ENCODE peak calls at places on chromosomes 13 and 19, in ten cellular contexts. F is heart left ventricle, D is esophagus squamous epithelium, U is breast epithelium, V is GM12892, R is tibial nerve, N is IMR-90, E is body of pancreas, B is upper lobe of left lung, G is gastrocnemius medialis. J is an unnamed sample.
A peak's percentile ranks its signal among the peaks of the same experiment; 100 is the strongest.

GRCh38 chr13:100491164-100491847 is 97.3 kb downstream of the GGACT start:
- DNase-seq in N (peak; percentile 63), F (peak; percentile 34), U (no peak), V (no peak), E (no peak), R (peak; percentile 20), G (peak; percentile 29), D (no peak), B (no peak), J (no peak)

GRCh38 chr19:51161266-51161665 is 19.2 kb downstream of the SIGLEC7 start:
- DNase-seq in U (no peak), V (no peak), E (no peak), D (no peak), N (no peak), R (no peak), B (no peak), F (no peak), G (no peak), J (no peak)

GRCh38 chr13:44815507-44816074 is 173.7 kb downstream of the NUFIP1 start:
- DNase-seq in N (peak; percentile 98), R (no peak), V (no peak), E (peak; percentile 28), B (no peak), U (peak; percentile 86), G (no peak), D (no peak), F (no peak), J (no peak)

GRCh38 chr19:2867025-2867991 is at the start of gene ZNF556:
- DNase-seq in U (no peak), G (peak; percentile 55), F (no peak), B (peak; percentile 61), R (no peak), D (no peak), V (peak; percentile 20), E (no peak), N (no peak), J (no peak)

GRCh38 chr19:30664358-30665058 is 292.3 kb downstream of the ZNF536 start:
- DNase-seq in N (peak; percentile 4), B (peak; percentile 29), V (no peak), G (peak; percentile 63), R (no peak), E (peak; percentile 91), U (no peak), D (no peak), F (peak; percentile 67), J (no peak)

GRCh38 chr19:19633711-19634515 is 5.9 kb upstream of the LPAR2 start:
- DNase-seq in G (no peak), N (no peak), F (no peak), B (peak; percentile 69), V (no peak), R (no peak), U (no peak), E (no peak), D (no peak), J (no peak)

GRCh38 chr13:29480893-29481525 is 114.5 kb downstream of the SLC7A1 start:
- DNase-seq in E (no peak), U (no peak), R (no peak), D (no peak), F (no peak), N (no peak), V (no peak), G (no peak), B (no peak), J (no peak)

GRCh38 chr13:65834897-65835296 is 1395.2 kb downstream of the PCDH9 start:
- DNase-seq in G (no peak), R (no peak), B (no peak), N (peak; percentile 52), E (no peak), F (no peak), V (no peak), U (no peak), D (no peak), J (no peak)

GRCh38 chr13:57629391-57629804 is 2.1 kb upstream of the PCDH17 start:
- DNase-seq in G (no peak), F (peak; percentile 24), B (peak; percentile 69), R (no peak), V (no peak), U (no peak), N (no peak), E (peak; percentile 46), D (no peak), J (no peak)

GRCh38 chr19:1153891-1154730 is 20.0 kb downstream of the SBNO2 start:
- DNase-seq in G (no peak), B (peak; percentile 86), N (no peak), V (no peak), F (no peak), R (no peak), E (no peak), U (no peak), D (no peak), J (no peak)

GRCh38 chr19:17420267-17420924 is 549 bp downstream of the MVB12A start:
- DNase-seq in E (peak; percentile 23), V (peak; percentile 42), B (peak; percentile 82), R (no peak), D (no peak), U (peak; percentile 31), G (no peak), F (peak; percentile 47), N (no peak), J (no peak)

DNA sequence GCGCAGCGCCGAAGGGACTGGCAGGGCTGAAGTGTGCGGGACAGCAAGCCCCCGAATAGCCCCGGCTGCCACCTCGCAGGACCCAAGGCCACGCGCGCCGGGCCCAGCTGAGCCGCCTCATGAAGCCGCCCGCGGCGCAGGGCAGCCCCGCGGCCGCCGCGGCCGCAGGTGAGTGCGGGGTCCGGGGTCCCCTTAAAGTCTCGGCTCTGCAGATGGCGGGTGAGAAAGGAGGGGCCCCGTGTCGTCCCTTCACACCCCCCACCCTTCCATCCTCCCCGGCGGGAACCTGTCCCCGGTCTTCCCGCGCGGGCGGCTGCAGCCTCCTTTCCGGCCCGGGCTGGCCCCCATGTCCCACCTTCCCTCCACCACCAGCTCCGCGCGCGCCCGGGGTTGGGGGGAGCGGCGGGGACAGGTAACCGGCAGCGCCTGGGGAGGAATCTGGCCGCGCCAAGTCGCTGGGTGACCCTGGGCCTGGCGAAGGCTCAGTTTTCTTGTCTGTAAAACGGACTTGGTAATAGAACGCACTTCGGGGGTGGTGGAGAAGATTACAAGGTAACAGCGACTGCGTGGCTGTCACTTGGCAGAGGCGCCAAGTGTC is 338 bp downstream of the RGCC start:
- DNase-seq in B (peak; percentile 92), E (peak; percentile 9), U (no peak), G (no peak), R (no peak), N (no peak), D (no peak), V (peak; percentile 42), F (no peak), J (peak; percentile 76)
- TF ChIP-seq POLR2A in B (peak; percentile 5), E (no peak), U (no peak), G (no peak), R (no peak), N (peak; percentile 96), D (no peak), V (no peak), F (no peak), J (peak; percentile 92)

GRCh38 chr19:4007021-4007835 is at the start of gene PIAS4:
- DNase-seq in U (peak; percentile 96), F (peak; percentile 96), B (peak; percentile 100), R (peak; percentile 95), D (peak; percentile 82), N (peak; percentile 90), E (peak; percentile 97), G (peak; percentile 92), V (peak; percentile 99), J (peak; percentile 97)
- TF ChIP-seq POLR2A in U (no peak), F (no peak), B (peak; percentile 36), R (peak; percentile 83), D (no peak), N (peak; percentile 52), E (peak; percentile 44), G (no peak), V (peak; percentile 69), J (peak; percentile 57)

DNA sequence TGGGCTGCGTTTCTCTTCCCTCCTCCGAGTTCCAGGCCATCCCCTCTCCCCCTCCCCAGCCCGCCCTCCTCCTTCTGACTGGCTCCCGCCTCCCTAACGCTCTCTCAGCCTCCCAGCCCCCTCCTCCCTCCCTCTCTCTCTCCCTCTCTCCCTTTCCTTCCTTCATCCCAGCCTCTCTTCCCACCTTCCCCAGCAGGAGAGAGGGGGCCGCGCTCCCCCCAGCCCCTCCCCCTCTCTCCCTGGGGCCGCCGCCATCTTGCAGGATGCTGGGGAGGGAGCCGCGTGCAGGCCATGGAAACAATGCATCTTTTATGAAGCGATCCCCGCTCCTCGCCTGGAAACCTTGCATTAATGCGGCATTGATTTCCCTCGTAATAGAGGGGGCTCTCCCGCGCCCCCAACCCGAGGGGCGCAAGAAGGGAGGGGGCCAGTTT is 42.6 kb upstream of the ADGRL1 start:
- DNase-seq in B (peak; percentile 77), R (peak; percentile 21), V (no peak), U (peak; percentile 35), F (no peak), N (no peak), G (no peak), D (no peak), E (peak; percentile 5), J (no peak)
- TF ChIP-seq POLR2A in B (no peak), R (no peak), V (no peak), U (no peak), F (no peak), N (no peak), G (no peak), D (no peak), E (no peak), J (no peak)

DNA sequence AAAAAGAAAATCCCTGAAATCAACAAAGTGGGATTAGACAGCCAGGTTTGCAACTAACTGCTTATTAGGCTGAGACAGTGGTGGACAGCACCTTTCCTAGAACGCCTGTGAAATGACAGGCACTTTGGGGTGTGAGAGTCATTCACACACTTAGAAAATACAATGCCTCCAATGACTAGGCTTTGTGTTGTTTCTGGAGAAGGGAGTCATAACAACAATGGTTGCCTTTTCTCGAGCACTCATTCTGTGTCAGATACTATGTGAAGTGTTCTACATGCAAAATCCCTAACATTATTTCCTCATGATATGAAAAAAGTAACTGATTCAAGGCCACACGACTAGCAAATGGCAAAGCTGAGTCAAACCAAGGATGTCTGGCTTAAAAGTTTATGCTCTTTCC is 41.2 kb downstream of the SACS start:
- DNase-seq in E (no peak), B (no peak), F (no peak), U (no peak), V (no peak), G (no peak), N (no peak), R (no peak), D (no peak), J (no peak)
- TF ChIP-seq POLR2A in E (no peak), B (no peak), F (no peak), U (no peak), V (no peak), G (no peak), N (no peak), R (no peak), D (no peak), J (no peak)